ENCODE peak calls at places on chromosomes 11 and 22, in six cellular contexts. One of them, this sample, is unnamed.

GRCh38 chr11:134333312-134333711 is 1.5 kb downstream of the GLB1L2 start:
- DNase-seq in HEK293T: no peak
- DNase-seq in K562: no peak
- DNase-seq in HepG2: no peak
- DNase-seq in A549: no peak
- DNase-seq in GM12878: no peak
- DNase-seq in this sample: no peak

GRCh38 chr11:19455731-19456130 is 215.0 kb upstream of the E2F8 start:
- DNase-seq in GM12878: no peak
- DNase-seq in A549: no peak
- DNase-seq in K562: no peak
- DNase-seq in HepG2: no peak
- DNase-seq in HEK293T: no peak
- DNase-seq in this sample: peak; percentile 30

GRCh38 chr11:59560702-59561469 is 49.5 kb downstream of the OR4D9 start:
- DNase-seq in K562: peak; percentile 94
- DNase-seq in A549: peak; percentile 83
- DNase-seq in HEK293T: peak; percentile 77
- DNase-seq in HepG2: peak; percentile 77
- DNase-seq in GM12878: peak; percentile 51
- DNase-seq in this sample: peak; percentile 82

GRCh38 chr11:133681901-133682300 is 149.6 kb upstream of the OPCML start:
- DNase-seq in HepG2: no peak
- DNase-seq in A549: no peak
- DNase-seq in GM12878: no peak
- DNase-seq in K562: no peak
- DNase-seq in HEK293T: no peak
- DNase-seq in this sample: no peak

GRCh38 chr22:22986008-22986407 is 84.3 kb upstream of the GNAZ start:
- DNase-seq in GM12878: no peak
- DNase-seq in K562: no peak
- DNase-seq in HepG2: no peak
- DNase-seq in HEK293T: no peak
- DNase-seq in A549: no peak
- DNase-seq in this sample: no peak

GRCh38 chr11:128709402-128709801 is 15.5 kb downstream of the FLI1 start:
- DNase-seq in GM12878: no peak
- DNase-seq in K562: no peak
- DNase-seq in A549: no peak
- DNase-seq in HepG2: peak; percentile 12
- DNase-seq in HEK293T: no peak
- DNase-seq in this sample: peak; percentile 98

GRCh38 chr22:44667829-44668189 is 34.2 kb upstream of the PRR5 start:
- DNase-seq in HepG2: no peak
- DNase-seq in GM12878: no peak
- DNase-seq in HEK293T: no peak
- DNase-seq in A549: no peak
- DNase-seq in K562: no peak
- DNase-seq in this sample: no peak

GRCh38 chr11:82533628-82534353 is 199.9 kb downstream of the FAM181B start:
- DNase-seq in HEK293T: no peak
- DNase-seq in K562: no peak
- DNase-seq in A549: no peak
- DNase-seq in GM12878: no peak
- DNase-seq in HepG2: no peak
- DNase-seq in this sample: no peak

GRCh38 chr22:50048836-50049235 is 9.3 kb downstream of the TTLL8 start:
- DNase-seq in K562: no peak
- DNase-seq in HEK293T: no peak
- DNase-seq in GM12878: no peak
- DNase-seq in A549: no peak
- DNase-seq in HepG2: no peak
- DNase-seq in this sample: no peak

GRCh38 chr22:21599053-21599893 is 30.5 kb downstream of the YDJC start:
- DNase-seq in GM12878: no peak
- DNase-seq in HEK293T: no peak
- DNase-seq in A549: no peak
- DNase-seq in HepG2: no peak
- DNase-seq in K562: peak; percentile 47
- DNase-seq in this sample: no peak

GRCh38 chr11:34631737-34632104 is 10.8 kb downstream of the EHF start:
- DNase-seq in HEK293T: no peak
- DNase-seq in HepG2: no peak
- DNase-seq in GM12878: no peak
- DNase-seq in A549: no peak
- DNase-seq in K562: no peak
- DNase-seq in this sample: no peak

GRCh38 chr11:129077191-129077590 is 114.9 kb downstream of the ARHGAP32 start:
- DNase-seq in HepG2: no peak
- DNase-seq in A549: no peak
- DNase-seq in GM12878: no peak
- DNase-seq in K562: no peak
- DNase-seq in HEK293T: no peak
- DNase-seq in this sample: no peak

GRCh38 chr11:19237813-19238212 is 2.9 kb downstream of the E2F8 start:
- DNase-seq in A549: no peak
- DNase-seq in K562: no peak
- DNase-seq in HEK293T: no peak
- DNase-seq in GM12878: no peak
- DNase-seq in HepG2: peak; percentile 66
- DNase-seq in this sample: no peak

GRCh38 chr11:120871924-120872323 is 152.0 kb upstream of the TBCEL start:
- DNase-seq in HEK293T: no peak
- DNase-seq in GM12878: no peak
- DNase-seq in HepG2: no peak
- DNase-seq in A549: no peak
- DNase-seq in K562: no peak
- DNase-seq in this sample: no peak

GRCh38 chr11:73290536-73290935 is 17.5 kb upstream of the ARHGEF17 start:
- DNase-seq in HepG2: no peak
- DNase-seq in K562: no peak
- DNase-seq in GM12878: no peak
- DNase-seq in A549: no peak
- DNase-seq in HEK293T: no peak
- DNase-seq in this sample: no peak

GRCh38 chr22:35303029-35303624 is 3.4 kb downstream of the TOM1 start:
- DNase-seq in K562: no peak
- DNase-seq in GM12878: no peak
- DNase-seq in HEK293T: no peak
- DNase-seq in HepG2: no peak
- DNase-seq in A549: no peak
- DNase-seq in this sample: no peak

GRCh38 chr11:61460986-61461385 is 31.1 kb downstream of the SDHAF2 start:
- DNase-seq in K562: no peak
- DNase-seq in HEK293T: no peak
- DNase-seq in A549: no peak
- DNase-seq in HepG2: no peak
- DNase-seq in GM12878: no peak
- DNase-seq in this sample: no peak

GRCh38 chr11:102592634-102593581 is 32.2 kb downstream of the MMP20 start:
- DNase-seq in K562: peak; percentile 27
- DNase-seq in A549: no peak
- DNase-seq in HepG2: peak; percentile 65
- DNase-seq in GM12878: no peak
- DNase-seq in HEK293T: peak; percentile 54
- DNase-seq in this sample: peak; percentile 20

GRCh38 chr11:116792144-116792868 is 627 bp upstream of the APOA5 start:
- DNase-seq in K562: no peak
- DNase-seq in HepG2: peak; percentile 63
- DNase-seq in HEK293T: no peak
- DNase-seq in GM12878: no peak
- DNase-seq in A549: no peak
- DNase-seq in this sample: no peak

GRCh38 chr22:27311666-27312566 is 489.6 kb downstream of the MN1 start:
- DNase-seq in HepG2: no peak
- DNase-seq in HEK293T: no peak
- DNase-seq in K562: no peak
- DNase-seq in A549: no peak
- DNase-seq in GM12878: no peak
- DNase-seq in this sample: no peak

GRCh38 chr22:36577019-36577418 is 48.1 kb upstream of the EIF3D start:
- DNase-seq in K562: no peak
- DNase-seq in HepG2: peak; percentile 3
- DNase-seq in GM12878: no peak
- DNase-seq in A549: peak; percentile 49
- DNase-seq in HEK293T: no peak
- DNase-seq in this sample: peak; percentile 91

DNA sequence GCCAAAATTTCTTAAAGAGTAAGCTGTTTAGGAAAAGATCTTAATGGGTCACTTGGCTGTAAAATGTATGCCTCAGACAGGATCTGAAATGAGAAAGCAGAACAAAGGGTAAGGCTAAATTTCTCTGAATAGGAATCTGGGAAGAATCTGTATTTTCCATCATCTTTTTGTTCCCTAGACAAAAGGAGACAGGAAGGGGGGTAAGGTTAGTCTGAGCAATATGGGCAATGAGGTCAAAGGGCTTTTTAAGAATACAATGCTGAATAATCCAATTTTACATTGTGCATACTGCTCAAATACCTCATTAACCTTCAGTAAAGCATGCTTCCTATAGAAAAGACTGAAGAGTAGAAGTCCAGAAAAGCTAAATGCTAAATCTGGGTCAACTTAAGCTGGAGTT is 34.6 kb downstream of the CLDN25 start:
- DNase-seq in HepG2: no peak
- DNase-seq in GM12878: no peak
- DNase-seq in A549: no peak
- DNase-seq in K562: no peak
- DNase-seq in HEK293T: no peak
- DNase-seq in this sample: no peak
- TF ChIP-seq BHLHE40 in HepG2: no peak
- TF ChIP-seq BHLHE40 in GM12878: no peak
- TF ChIP-seq BHLHE40 in A549: no peak
- TF ChIP-seq BHLHE40 in K562: no peak
- TF ChIP-seq BHLHE40 in HEK293T: no peak
- TF ChIP-seq BHLHE40 in this sample: no peak

GRCh38 chr11:93715797-93716396 is 25.4 kb downstream of the TAF1D start:
- DNase-seq in K562: no peak
- DNase-seq in HEK293T: no peak
- DNase-seq in GM12878: no peak
- DNase-seq in A549: no peak
- DNase-seq in HepG2: no peak
- DNase-seq in this sample: no peak
- TF ChIP-seq BHLHE40 in K562: no peak
- TF ChIP-seq BHLHE40 in HEK293T: no peak
- TF ChIP-seq BHLHE40 in GM12878: no peak
- TF ChIP-seq BHLHE40 in A549: no peak
- TF ChIP-seq BHLHE40 in HepG2: no peak
- TF ChIP-seq BHLHE40 in this sample: no peak

GRCh38 chr11:67538306-67538705 is 15.1 kb upstream of the CABP2 start:
- DNase-seq in K562: no peak
- DNase-seq in GM12878: no peak
- DNase-seq in HEK293T: no peak
- DNase-seq in HepG2: no peak
- DNase-seq in A549: no peak
- DNase-seq in this sample: no peak

GRCh38 chr11:67532889-67533288 is 9.6 kb upstream of the CABP2 start:
- DNase-seq in K562: no peak
- DNase-seq in HepG2: no peak
- DNase-seq in HEK293T: no peak
- DNase-seq in A549: no peak
- DNase-seq in GM12878: no peak
- DNase-seq in this sample: no peak

GRCh38 chr11:67535577-67535976 is 12.3 kb upstream of the CABP2 start:
- DNase-seq in HEK293T: no peak
- DNase-seq in GM12878: no peak
- DNase-seq in A549: no peak
- DNase-seq in K562: no peak
- DNase-seq in HepG2: no peak
- DNase-seq in this sample: no peak

GRCh38 chr11:67530282-67530592 is 7.0 kb upstream of the CABP2 start:
- DNase-seq in HEK293T: no peak
- DNase-seq in HepG2: no peak
- DNase-seq in A549: no peak
- DNase-seq in K562: no peak
- DNase-seq in GM12878: no peak
- DNase-seq in this sample: no peak

DNA sequence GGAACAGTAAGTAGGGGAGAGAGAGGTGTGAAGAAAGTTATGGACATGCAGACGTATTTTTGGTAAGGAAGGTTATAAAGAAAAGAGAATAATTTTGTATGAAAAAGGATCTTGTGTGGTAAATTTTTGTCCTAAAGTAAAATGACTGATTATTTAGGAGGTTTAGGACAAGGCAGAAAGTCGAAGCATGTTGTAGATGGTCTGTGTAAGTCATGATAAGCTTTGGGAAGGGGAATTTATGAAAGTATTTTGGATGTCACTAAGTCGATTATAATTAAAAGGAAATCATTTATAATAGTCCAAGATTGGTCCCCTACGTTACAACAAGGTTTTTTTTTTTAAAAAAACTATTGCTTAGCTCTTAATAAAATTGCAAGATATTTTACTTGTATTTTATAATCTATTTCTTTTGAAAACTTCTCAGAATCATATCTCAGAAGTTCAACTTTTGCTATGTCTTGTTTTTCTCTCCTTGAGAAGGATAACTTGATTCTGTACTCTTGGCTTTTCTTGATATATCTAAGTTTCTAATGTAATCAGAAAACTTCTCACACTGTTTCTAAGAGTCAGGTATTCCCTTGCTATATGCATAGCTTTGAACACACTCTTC is 10.9 kb upstream of the CABP2 start:
- DNase-seq in HepG2: no peak
- DNase-seq in GM12878: no peak
- DNase-seq in K562: no peak
- DNase-seq in A549: no peak
- DNase-seq in HEK293T: no peak
- DNase-seq in this sample: no peak
- TF ChIP-seq BHLHE40 in HepG2: no peak
- TF ChIP-seq BHLHE40 in GM12878: no peak
- TF ChIP-seq BHLHE40 in K562: no peak
- TF ChIP-seq BHLHE40 in A549: no peak
- TF ChIP-seq BHLHE40 in HEK293T: no peak
- TF ChIP-seq BHLHE40 in this sample: no peak

GRCh38 chr11:5348516-5349194 is 2.7 kb upstream of the OR51B6 start:
- DNase-seq in GM12878: no peak
- DNase-seq in HepG2: no peak
- DNase-seq in A549: no peak
- DNase-seq in K562: no peak
- DNase-seq in HEK293T: no peak
- DNase-seq in this sample: no peak
- TF ChIP-seq BHLHE40 in GM12878: no peak
- TF ChIP-seq BHLHE40 in HepG2: no peak
- TF ChIP-seq BHLHE40 in A549: no peak
- TF ChIP-seq BHLHE40 in K562: no peak
- TF ChIP-seq BHLHE40 in HEK293T: no peak
- TF ChIP-seq BHLHE40 in this sample: no peak

DNA sequence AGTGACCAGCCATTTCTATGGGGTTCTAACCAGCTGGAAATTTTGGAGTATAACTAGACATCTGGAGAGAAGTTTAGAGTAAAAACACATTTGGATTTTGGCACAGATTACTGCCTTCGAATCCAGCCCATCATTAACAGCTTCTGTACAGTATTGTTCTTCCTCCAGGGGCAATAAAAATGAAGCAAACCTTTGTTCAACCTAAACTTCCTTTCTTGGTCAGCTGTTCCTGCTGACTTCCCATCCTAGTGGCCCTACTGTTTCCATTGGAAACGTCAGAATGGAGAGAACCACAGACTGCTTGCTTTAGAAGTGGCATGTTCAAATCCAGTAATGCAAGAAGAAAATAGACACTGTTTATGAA is 203.7 kb upstream of the MTMR2 start:
- DNase-seq in HepG2: no peak
- DNase-seq in HEK293T: no peak
- DNase-seq in GM12878: no peak
- DNase-seq in A549: no peak
- DNase-seq in K562: no peak
- DNase-seq in this sample: no peak
- TF ChIP-seq BHLHE40 in HepG2: no peak
- TF ChIP-seq BHLHE40 in HEK293T: no peak
- TF ChIP-seq BHLHE40 in GM12878: no peak
- TF ChIP-seq BHLHE40 in A549: no peak
- TF ChIP-seq BHLHE40 in K562: no peak
- TF ChIP-seq BHLHE40 in this sample: no peak